ENCODE peak calls at places on chromosome 12, in seven cellular contexts. One of them, this sample, is unnamed.

GRCh38 chr12:50615534-50616296 is 110.9 kb downstream of the DIP2B start:
- DNase-seq in fibroblast of lung: peak; percentile 69
- DNase-seq in HFF-Myc: no peak
- DNase-seq in A549: peak; percentile 51
- DNase-seq in colonic mucosa: no peak
- DNase-seq in brain microvascular endothelial cell: no peak
- DNase-seq in AG09309: no peak
- DNase-seq in this sample: no peak

GRCh38 chr12:46456356-46457334 is 84.1 kb upstream of the SLC38A2 start:
- DNase-seq in brain microvascular endothelial cell: no peak
- DNase-seq in AG09309: no peak
- DNase-seq in HFF-Myc: no peak
- DNase-seq in fibroblast of lung: peak; percentile 45
- DNase-seq in colonic mucosa: no peak
- DNase-seq in A549: no peak
- DNase-seq in this sample: no peak

GRCh38 chr12:39581592-39581991 is 38.0 kb downstream of the ABCD2 start:
- DNase-seq in HFF-Myc: no peak
- DNase-seq in A549: peak; percentile 27
- DNase-seq in AG09309: no peak
- DNase-seq in fibroblast of lung: peak; percentile 3
- DNase-seq in colonic mucosa: no peak
- DNase-seq in brain microvascular endothelial cell: no peak
- DNase-seq in this sample: no peak

GRCh38 chr12:17077594-17077993 is 471.6 kb upstream of the LMO3 start:
- DNase-seq in fibroblast of lung: no peak
- DNase-seq in colonic mucosa: no peak
- DNase-seq in AG09309: no peak
- DNase-seq in A549: no peak
- DNase-seq in HFF-Myc: no peak
- DNase-seq in brain microvascular endothelial cell: no peak
- DNase-seq in this sample: no peak

GRCh38 chr12:119700078-119700477 is 32.1 kb downstream of the PRKAB1 start:
- DNase-seq in A549: no peak
- DNase-seq in fibroblast of lung: no peak
- DNase-seq in colonic mucosa: no peak
- DNase-seq in brain microvascular endothelial cell: no peak
- DNase-seq in AG09309: peak; percentile 52
- DNase-seq in HFF-Myc: no peak
- DNase-seq in this sample: no peak

GRCh38 chr12:2783936-2784600 is 10.7 kb upstream of the FKBP4 start:
- DNase-seq in fibroblast of lung: peak; percentile 33
- DNase-seq in A549: peak; percentile 62
- DNase-seq in AG09309: no peak
- DNase-seq in colonic mucosa: peak; percentile 73
- DNase-seq in HFF-Myc: no peak
- DNase-seq in brain microvascular endothelial cell: peak; percentile 20
- DNase-seq in this sample: no peak

GRCh38 chr12:19710811-19711793 is 271.8 kb downstream of the AEBP2 start:
- DNase-seq in brain microvascular endothelial cell: peak; percentile 5
- DNase-seq in colonic mucosa: no peak
- DNase-seq in fibroblast of lung: peak; percentile 94
- DNase-seq in AG09309: no peak
- DNase-seq in HFF-Myc: no peak
- DNase-seq in A549: peak; percentile 63
- DNase-seq in this sample: no peak

GRCh38 chr12:18072723-18073122 is 17.3 kb downstream of the RERGL start:
- DNase-seq in A549: no peak
- DNase-seq in HFF-Myc: no peak
- DNase-seq in colonic mucosa: no peak
- DNase-seq in fibroblast of lung: no peak
- DNase-seq in AG09309: no peak
- DNase-seq in brain microvascular endothelial cell: no peak
- DNase-seq in this sample: no peak

GRCh38 chr12:95608252-95609033 is 57.2 kb upstream of the USP44 start:
- DNase-seq in AG09309: peak; percentile 84
- DNase-seq in colonic mucosa: peak; percentile 25
- DNase-seq in brain microvascular endothelial cell: peak; percentile 83
- DNase-seq in HFF-Myc: no peak
- DNase-seq in fibroblast of lung: peak; percentile 95
- DNase-seq in A549: peak; percentile 74
- DNase-seq in this sample: no peak

GRCh38 chr12:127125607-127126259 is 1141.2 kb upstream of the TMEM132C start:
- DNase-seq in fibroblast of lung: peak; percentile 86
- DNase-seq in AG09309: peak; percentile 56
- DNase-seq in HFF-Myc: peak; percentile 35
- DNase-seq in colonic mucosa: peak; percentile 19
- DNase-seq in brain microvascular endothelial cell: peak; percentile 92
- DNase-seq in A549: peak; percentile 95
- DNase-seq in this sample: no peak

GRCh38 chr12:55250944-55251343 is 6.5 kb downstream of the OR6C74 start:
- DNase-seq in colonic mucosa: no peak
- DNase-seq in brain microvascular endothelial cell: no peak
- DNase-seq in AG09309: no peak
- DNase-seq in HFF-Myc: no peak
- DNase-seq in fibroblast of lung: no peak
- DNase-seq in A549: no peak
- DNase-seq in this sample: no peak

GRCh38 chr12:52172956-52173355 is 18.9 kb downstream of the KRT80 start:
- DNase-seq in colonic mucosa: no peak
- DNase-seq in A549: no peak
- DNase-seq in AG09309: no peak
- DNase-seq in brain microvascular endothelial cell: no peak
- DNase-seq in HFF-Myc: no peak
- DNase-seq in fibroblast of lung: no peak
- DNase-seq in this sample: no peak

GRCh38 chr12:112945515-112945914 is 7.2 kb downstream of the OAS3 start:
- DNase-seq in brain microvascular endothelial cell: no peak
- DNase-seq in fibroblast of lung: no peak
- DNase-seq in HFF-Myc: no peak
- DNase-seq in colonic mucosa: no peak
- DNase-seq in A549: no peak
- DNase-seq in AG09309: no peak
- DNase-seq in this sample: no peak

GRCh38 chr12:105212431-105212830 is 23.5 kb downstream of the APPL2 start:
- DNase-seq in HFF-Myc: no peak
- DNase-seq in brain microvascular endothelial cell: peak; percentile 39
- DNase-seq in colonic mucosa: no peak
- DNase-seq in AG09309: peak; percentile 82
- DNase-seq in A549: no peak
- DNase-seq in fibroblast of lung: peak; percentile 86
- DNase-seq in this sample: no peak

GRCh38 chr12:131276501-131277185 is 322.9 kb downstream of the ADGRD1 start:
- DNase-seq in AG09309: no peak
- DNase-seq in fibroblast of lung: no peak
- DNase-seq in brain microvascular endothelial cell: no peak
- DNase-seq in A549: no peak
- DNase-seq in colonic mucosa: no peak
- DNase-seq in HFF-Myc: no peak
- DNase-seq in this sample: peak; percentile 41

GRCh38 chr12:51401486-51401885 is 10.3 kb upstream of the GALNT6 start:
- DNase-seq in colonic mucosa: no peak
- DNase-seq in A549: no peak
- DNase-seq in fibroblast of lung: no peak
- DNase-seq in AG09309: no peak
- DNase-seq in HFF-Myc: no peak
- DNase-seq in brain microvascular endothelial cell: no peak
- DNase-seq in this sample: no peak

GRCh38 chr12:49662998-49663843 is 39.9 kb downstream of the PRPF40B start:
- DNase-seq in HFF-Myc: peak; percentile 82
- DNase-seq in AG09309: peak; percentile 34
- DNase-seq in A549: no peak
- DNase-seq in brain microvascular endothelial cell: peak; percentile 87
- DNase-seq in fibroblast of lung: peak; percentile 80
- DNase-seq in colonic mucosa: peak; percentile 57
- DNase-seq in this sample: peak; percentile 85

DNA sequence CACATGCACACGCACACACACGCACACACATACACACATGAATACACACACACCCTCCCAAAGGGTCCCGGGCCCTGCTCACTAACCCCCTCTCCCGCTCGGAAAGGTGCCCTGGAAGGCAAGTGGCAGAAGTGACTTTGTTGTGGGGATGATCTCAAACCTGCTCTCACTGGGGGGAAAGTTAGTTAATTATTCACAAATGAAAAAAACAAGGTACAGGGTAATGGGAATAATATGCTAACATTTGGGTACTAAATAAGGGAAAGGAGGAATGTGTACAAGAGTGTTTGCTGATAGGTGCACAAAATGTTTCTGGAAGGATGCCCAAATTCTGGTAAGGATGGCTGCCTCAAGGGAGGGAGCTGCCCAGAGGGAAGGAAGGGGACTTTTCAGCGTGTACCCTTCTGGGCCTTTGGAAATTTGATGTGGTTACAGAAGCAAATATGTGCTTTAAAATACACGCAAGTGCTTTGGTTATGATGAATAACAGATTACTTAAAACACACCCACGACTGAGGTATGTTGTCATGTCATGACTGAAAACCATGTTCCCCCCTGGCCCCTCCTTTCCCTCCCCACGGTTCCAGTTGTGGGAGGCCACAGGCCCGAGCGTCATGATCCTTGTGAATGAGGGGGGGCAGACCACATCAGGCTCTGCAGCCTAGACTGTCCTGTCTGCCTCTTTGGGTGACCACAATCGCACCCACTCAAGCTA is 43.3 kb upstream of the PLEKHG6 start:
- DNase-seq in A549: no peak
- DNase-seq in colonic mucosa: no peak
- DNase-seq in brain microvascular endothelial cell: peak; percentile 10
- DNase-seq in HFF-Myc: no peak
- DNase-seq in fibroblast of lung: peak; percentile 71
- DNase-seq in AG09309: peak; percentile 52
- DNase-seq in this sample: no peak
- TF ChIP-seq CTCF in A549: no peak
- TF ChIP-seq CTCF in colonic mucosa: no peak
- TF ChIP-seq CTCF in brain microvascular endothelial cell: no peak
- TF ChIP-seq CTCF in HFF-Myc: no peak
- TF ChIP-seq CTCF in fibroblast of lung: no peak
- TF ChIP-seq CTCF in AG09309: peak; percentile 29
- TF ChIP-seq CTCF in this sample: no peak

GRCh38 chr12:14422516-14423230 is 57.2 kb downstream of the ATF7IP start:
- DNase-seq in A549: no peak
- DNase-seq in brain microvascular endothelial cell: no peak
- DNase-seq in fibroblast of lung: peak; percentile 72
- DNase-seq in colonic mucosa: no peak
- DNase-seq in HFF-Myc: no peak
- DNase-seq in AG09309: no peak
- DNase-seq in this sample: no peak

GRCh38 chr12:14417717-14418116 is 52.2 kb downstream of the ATF7IP start:
- DNase-seq in AG09309: peak; percentile 65
- DNase-seq in colonic mucosa: peak; percentile 57
- DNase-seq in fibroblast of lung: peak; percentile 93
- DNase-seq in brain microvascular endothelial cell: peak; percentile 96
- DNase-seq in A549: peak; percentile 55
- DNase-seq in HFF-Myc: peak; percentile 75
- DNase-seq in this sample: peak; percentile 64

GRCh38 chr12:14416658-14417057 is 51.2 kb downstream of the ATF7IP start:
- DNase-seq in AG09309: peak; percentile 43
- DNase-seq in colonic mucosa: no peak
- DNase-seq in A549: peak; percentile 22
- DNase-seq in brain microvascular endothelial cell: peak; percentile 89
- DNase-seq in fibroblast of lung: peak; percentile 86
- DNase-seq in HFF-Myc: peak; percentile 59
- DNase-seq in this sample: no peak

GRCh38 chr12:14418526-14418925 is 53.0 kb downstream of the ATF7IP start:
- DNase-seq in AG09309: no peak
- DNase-seq in A549: no peak
- DNase-seq in fibroblast of lung: peak; percentile 46
- DNase-seq in HFF-Myc: no peak
- DNase-seq in brain microvascular endothelial cell: no peak
- DNase-seq in colonic mucosa: no peak
- DNase-seq in this sample: no peak
- TF ChIP-seq CTCF in AG09309: peak; percentile 24
- TF ChIP-seq CTCF in A549: no peak
- TF ChIP-seq CTCF in fibroblast of lung: no peak
- TF ChIP-seq CTCF in HFF-Myc: no peak
- TF ChIP-seq CTCF in brain microvascular endothelial cell: peak; percentile 20
- TF ChIP-seq CTCF in colonic mucosa: peak; percentile 34
- TF ChIP-seq CTCF in this sample: peak; percentile 44

GRCh38 chr12:116959198-116959460 is 48.4 kb downstream of the FBXW8 start:
- DNase-seq in brain microvascular endothelial cell: no peak
- DNase-seq in colonic mucosa: no peak
- DNase-seq in fibroblast of lung: peak; percentile 7
- DNase-seq in HFF-Myc: no peak
- DNase-seq in A549: no peak
- DNase-seq in AG09309: no peak
- DNase-seq in this sample: no peak

GRCh38 chr12:116958402-116959197 is 47.9 kb downstream of the FBXW8 start:
- DNase-seq in colonic mucosa: peak; percentile 22
- DNase-seq in brain microvascular endothelial cell: no peak
- DNase-seq in fibroblast of lung: peak; percentile 6
- DNase-seq in HFF-Myc: no peak
- DNase-seq in A549: no peak
- DNase-seq in AG09309: no peak
- DNase-seq in this sample: no peak

GRCh38 chr12:116959845-116960514 is 49.2 kb downstream of the FBXW8 start:
- DNase-seq in AG09309: no peak
- DNase-seq in HFF-Myc: no peak
- DNase-seq in colonic mucosa: no peak
- DNase-seq in A549: no peak
- DNase-seq in brain microvascular endothelial cell: no peak
- DNase-seq in fibroblast of lung: peak; percentile 34
- DNase-seq in this sample: no peak

GRCh38 chr12:116954700-116955381 is 44.1 kb downstream of the FBXW8 start:
- DNase-seq in brain microvascular endothelial cell: no peak
- DNase-seq in fibroblast of lung: no peak
- DNase-seq in A549: no peak
- DNase-seq in colonic mucosa: no peak
- DNase-seq in AG09309: no peak
- DNase-seq in HFF-Myc: no peak
- DNase-seq in this sample: no peak

DNA sequence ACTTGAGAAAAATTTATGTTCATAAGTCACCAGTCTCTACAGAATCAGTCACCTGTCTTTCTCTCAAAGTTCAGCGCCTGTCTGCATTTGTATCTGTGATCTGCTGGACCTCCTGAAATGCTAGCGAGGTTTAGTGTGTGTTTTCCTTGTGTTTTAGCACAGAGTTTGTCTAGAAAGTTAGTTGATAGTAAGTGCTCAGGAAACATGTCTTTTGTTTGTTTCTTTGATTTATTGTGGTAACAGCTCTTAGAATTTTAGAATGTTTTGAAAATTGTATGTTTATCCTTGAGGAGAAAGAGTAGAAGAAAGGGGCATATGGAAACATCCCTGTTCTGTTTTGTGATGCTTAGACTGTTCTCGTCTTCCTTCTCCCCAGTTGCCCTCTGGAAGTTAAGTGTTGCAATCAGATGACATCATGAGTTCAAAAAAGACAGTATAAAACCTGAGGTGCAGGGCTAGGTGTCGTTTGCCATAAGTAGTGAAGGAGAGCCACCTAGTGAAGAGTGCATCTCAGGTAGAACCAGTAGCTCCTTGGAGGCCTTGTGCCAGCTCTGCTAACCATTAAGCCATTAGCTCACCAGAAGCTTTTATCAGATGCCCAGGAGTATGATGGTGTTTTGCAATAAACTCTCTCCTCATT is 44.8 kb downstream of the FBXW8 start:
- DNase-seq in HFF-Myc: no peak
- DNase-seq in colonic mucosa: peak; percentile 39
- DNase-seq in A549: peak; percentile 68
- DNase-seq in brain microvascular endothelial cell: no peak
- DNase-seq in AG09309: no peak
- DNase-seq in fibroblast of lung: no peak
- DNase-seq in this sample: no peak
- TF ChIP-seq CTCF in HFF-Myc: no peak
- TF ChIP-seq CTCF in colonic mucosa: no peak
- TF ChIP-seq CTCF in A549: peak; percentile 29
- TF ChIP-seq CTCF in brain microvascular endothelial cell: no peak
- TF ChIP-seq CTCF in AG09309: no peak
- TF ChIP-seq CTCF in fibroblast of lung: no peak
- TF ChIP-seq CTCF in this sample: no peak

GRCh38 chr12:103401421-103401820 is 94.3 kb downstream of the C12orf42 start:
- DNase-seq in AG09309: no peak
- DNase-seq in fibroblast of lung: no peak
- DNase-seq in brain microvascular endothelial cell: no peak
- DNase-seq in A549: peak; percentile 62
- DNase-seq in HFF-Myc: no peak
- DNase-seq in colonic mucosa: no peak
- DNase-seq in this sample: no peak
- TF ChIP-seq CTCF in AG09309: no peak
- TF ChIP-seq CTCF in fibroblast of lung: no peak
- TF ChIP-seq CTCF in brain microvascular endothelial cell: no peak
- TF ChIP-seq CTCF in A549: no peak
- TF ChIP-seq CTCF in HFF-Myc: no peak
- TF ChIP-seq CTCF in colonic mucosa: no peak
- TF ChIP-seq CTCF in this sample: no peak

This sample was measured in CD14-positive monocyte.